ENCODE peak calls at places on chromosomes 6 and 20, in four cellular contexts. One of them, this sample, is unnamed.

GRCh38 chr20:59814835-59815340 is 118.5 kb downstream of the SYCP2 start:
- DNase-seq in H1: no peak
- DNase-seq in keratinocyte: no peak
- DNase-seq in PC-3: no peak
- DNase-seq in this sample: no peak

GRCh38 chr6:404685-405423 is 13.3 kb downstream of the IRF4 start:
- DNase-seq in H1: no peak
- DNase-seq in keratinocyte: no peak
- DNase-seq in PC-3: no peak
- DNase-seq in this sample: no peak

GRCh38 chr6:122838060-122838780 is 49.2 kb downstream of the SMPDL3A start:
- DNase-seq in H1: no peak
- DNase-seq in PC-3: peak; percentile 52
- DNase-seq in keratinocyte: no peak
- DNase-seq in this sample: peak; percentile 26

GRCh38 chr6:147088861-147089260 is 115.4 kb upstream of the STXBP5 start:
- DNase-seq in PC-3: no peak
- DNase-seq in H1: no peak
- DNase-seq in keratinocyte: no peak
- DNase-seq in this sample: no peak

GRCh38 chr6:93293399-93294271 is 125.7 kb downstream of the EPHA7 start:
- DNase-seq in PC-3: no peak
- DNase-seq in H1: no peak
- DNase-seq in keratinocyte: no peak
- DNase-seq in this sample: no peak

GRCh38 chr6:30926644-30927043 is 5.3 kb downstream of the SFTA2 start:
- DNase-seq in PC-3: peak; percentile 52
- DNase-seq in H1: no peak
- DNase-seq in keratinocyte: no peak
- DNase-seq in this sample: no peak

GRCh38 chr6:139530551-139530950 is 156.1 kb upstream of the CITED2 start:
- DNase-seq in H1: no peak
- DNase-seq in keratinocyte: no peak
- DNase-seq in PC-3: no peak
- DNase-seq in this sample: no peak

GRCh38 chr6:79466222-79466834 is 70.9 kb downstream of the LCA5 start:
- DNase-seq in PC-3: peak; percentile 62
- DNase-seq in H1: no peak
- DNase-seq in keratinocyte: no peak
- DNase-seq in this sample: peak; percentile 52

GRCh38 chr6:12818324-12818723 is 101.8 kb downstream of the PHACTR1 start:
- DNase-seq in H1: no peak
- DNase-seq in PC-3: no peak
- DNase-seq in keratinocyte: no peak
- DNase-seq in this sample: no peak

GRCh38 chr6:91653954-91654843 is 1067.3 kb upstream of the MAP3K7 start:
- DNase-seq in H1: no peak
- DNase-seq in PC-3: no peak
- DNase-seq in keratinocyte: no peak
- DNase-seq in this sample: no peak

GRCh38 chr6:11615214-11615602 is 77.7 kb downstream of the TMEM170B start:
- DNase-seq in H1: no peak
- DNase-seq in keratinocyte: no peak
- DNase-seq in PC-3: peak; percentile 71
- DNase-seq in this sample: peak; percentile 46

GRCh38 chr6:159090530-159091306 is 45.9 kb upstream of the TAGAP start:
- DNase-seq in keratinocyte: no peak
- DNase-seq in PC-3: no peak
- DNase-seq in H1: no peak
- DNase-seq in this sample: no peak

GRCh38 chr20:16028923-16029322 is 544.3 kb downstream of the KIF16B start:
- DNase-seq in H1: no peak
- DNase-seq in keratinocyte: no peak
- DNase-seq in PC-3: no peak
- DNase-seq in this sample: no peak

GRCh38 chr6:45665859-45666258 is 288.1 kb upstream of the SUPT3H start:
- DNase-seq in H1: no peak
- DNase-seq in PC-3: no peak
- DNase-seq in keratinocyte: no peak
- DNase-seq in this sample: no peak

GRCh38 chr20:57142667-57143066 is 123.8 kb downstream of the BMP7 start:
- DNase-seq in PC-3: no peak
- DNase-seq in keratinocyte: no peak
- DNase-seq in H1: no peak
- DNase-seq in this sample: no peak

GRCh38 chr20:37943501-37944455 is 40.9 kb downstream of the VSTM2L start:
- DNase-seq in H1: no peak
- DNase-seq in keratinocyte: no peak
- DNase-seq in PC-3: no peak
- DNase-seq in this sample: no peak

GRCh38 chr20:38387953-38388352 is 41.7 kb downstream of the LBP start:
- DNase-seq in PC-3: peak; percentile 7
- DNase-seq in keratinocyte: no peak
- DNase-seq in H1: no peak
- DNase-seq in this sample: no peak

GRCh38 chr6:127015858-127016257 is 102.6 kb upstream of the RSPO3 start:
- DNase-seq in keratinocyte: no peak
- DNase-seq in H1: no peak
- DNase-seq in PC-3: no peak
- DNase-seq in this sample: no peak

GRCh38 chr6:6972456-6972855 is 135.3 kb upstream of the RREB1 start:
- DNase-seq in PC-3: peak; percentile 54
- DNase-seq in H1: no peak
- DNase-seq in keratinocyte: peak; percentile 62
- DNase-seq in this sample: peak; percentile 44

GRCh38 chr6:118744261-118744941 is 93.0 kb upstream of the CEP85L start:
- DNase-seq in H1: no peak
- DNase-seq in PC-3: no peak
- DNase-seq in keratinocyte: peak; percentile 35
- DNase-seq in this sample: no peak

GRCh38 chr6:5219292-5219691 is 41.5 kb downstream of the LYRM4 start:
- DNase-seq in PC-3: no peak
- DNase-seq in H1: no peak
- DNase-seq in keratinocyte: no peak
- DNase-seq in this sample: no peak

GRCh38 chr6:72151742-72152141 is 265.4 kb downstream of the RIMS1 start:
- DNase-seq in H1: no peak
- DNase-seq in keratinocyte: no peak
- DNase-seq in PC-3: no peak
- DNase-seq in this sample: no peak

GRCh38 chr6:137402143-137402542 is 92.1 kb downstream of the OLIG3 start:
- DNase-seq in PC-3: no peak
- DNase-seq in H1: no peak
- DNase-seq in keratinocyte: no peak
- DNase-seq in this sample: no peak

GRCh38 chr6:117391874-117392583 is 33.7 kb downstream of the ROS1 start:
- DNase-seq in H1: no peak
- DNase-seq in keratinocyte: no peak
- DNase-seq in PC-3: no peak
- DNase-seq in this sample: no peak

GRCh38 chr20:11027224-11027623 is 353.4 kb upstream of the JAG1 start:
- DNase-seq in PC-3: no peak
- DNase-seq in H1: no peak
- DNase-seq in keratinocyte: no peak
- DNase-seq in this sample: no peak

GRCh38 chr6:168105813-168106660 is 27.0 kb upstream of the FRMD1 start:
- DNase-seq in PC-3: no peak
- DNase-seq in H1: no peak
- DNase-seq in keratinocyte: no peak
- DNase-seq in this sample: no peak

GRCh38 chr6:31922942-31923341 is 4.6 kb upstream of the C2 start:
- DNase-seq in PC-3: peak; percentile 35
- DNase-seq in keratinocyte: no peak
- DNase-seq in H1: no peak
- DNase-seq in this sample: no peak

GRCh38 chr20:50387996-50388332 is 122.2 kb upstream of the PTPN1 start:
- DNase-seq in H1: no peak
- DNase-seq in keratinocyte: no peak
- DNase-seq in PC-3: no peak
- DNase-seq in this sample: no peak

GRCh38 chr6:156437084-156437879 is 339.9 kb upstream of the ARID1B start:
- DNase-seq in PC-3: peak; percentile 40
- DNase-seq in H1: no peak
- DNase-seq in keratinocyte: no peak
- DNase-seq in this sample: no peak

GRCh38 chr6:30678964-30679726 is 6.3 kb upstream of the DHX16 start:
- DNase-seq in H1: no peak
- DNase-seq in PC-3: peak; percentile 76
- DNase-seq in keratinocyte: no peak
- DNase-seq in this sample: peak; percentile 81

GRCh38 chr6:165769401-165769800 is 106.4 kb upstream of the PDE10A start:
- DNase-seq in H1: no peak
- DNase-seq in keratinocyte: no peak
- DNase-seq in PC-3: no peak
- DNase-seq in this sample: no peak

GRCh38 chr6:49555951-49556350 is 5.5 kb downstream of the C6orf141 start:
- DNase-seq in H1: no peak
- DNase-seq in PC-3: peak; percentile 9
- DNase-seq in keratinocyte: no peak
- DNase-seq in this sample: no peak

GRCh38 chr6:155498370-155498769 is 42.7 kb upstream of the NOX3 start:
- DNase-seq in PC-3: no peak
- DNase-seq in H1: no peak
- DNase-seq in keratinocyte: no peak
- DNase-seq in this sample: no peak

GRCh38 chr20:51159303-51159702 is 136.4 kb upstream of the KCNG1 start:
- DNase-seq in keratinocyte: no peak
- DNase-seq in H1: no peak
- DNase-seq in PC-3: no peak
- DNase-seq in this sample: no peak

GRCh38 chr20:59807909-59808728 is 125.3 kb downstream of the SYCP2 start:
- DNase-seq in keratinocyte: no peak
- DNase-seq in PC-3: no peak
- DNase-seq in H1: no peak
- DNase-seq in this sample: no peak

DNA sequence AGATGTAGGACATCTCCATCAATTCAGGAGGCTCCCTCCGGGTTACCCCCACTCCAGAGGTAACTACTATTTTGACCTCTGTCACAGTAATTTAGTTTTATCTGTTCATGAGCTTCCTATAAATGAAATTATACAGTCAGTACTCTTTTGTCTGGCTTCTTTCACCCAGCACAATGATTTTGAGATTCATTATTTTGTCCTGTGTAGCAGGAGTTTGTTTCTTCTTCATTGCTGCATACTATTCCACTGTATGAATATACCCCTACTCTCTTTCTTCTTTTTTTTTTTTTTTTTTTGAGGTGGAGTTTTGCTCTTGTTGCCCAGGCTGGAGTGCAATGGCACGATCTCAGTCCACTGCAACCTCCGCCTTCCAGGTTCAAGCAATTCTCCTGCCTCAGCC is 11.8 kb upstream of the AP5S1 start:
- DNase-seq in H1: no peak
- DNase-seq in keratinocyte: no peak
- DNase-seq in PC-3: no peak
- DNase-seq in this sample: no peak
- H3K9ac ChIP-seq in H1: no peak overlapping the region
- H3K9ac ChIP-seq in keratinocyte: peak overlapping the region; percentile 88
- H3K9ac ChIP-seq in PC-3: peak overlapping the region; percentile 89
- H3K9ac ChIP-seq in this sample: peak overlapping the region; percentile 90

GRCh38 chr20:62266340-62266739 is 28.0 kb downstream of the OSBPL2 start:
- DNase-seq in keratinocyte: no peak
- DNase-seq in PC-3: peak; percentile 22
- DNase-seq in H1: no peak
- DNase-seq in this sample: peak; percentile 8
- H3K4me2 ChIP-seq in keratinocyte: no peak overlapping the region
- H3K4me2 ChIP-seq in PC-3: no peak overlapping the region
- H3K4me2 ChIP-seq in H1: no peak overlapping the region
- H3K4me2 ChIP-seq in this sample: no peak overlapping the region

GRCh38 chr20:47359533-47360206 is 3.2 kb upstream of the ZMYND8 start:
- DNase-seq in H1: no peak
- DNase-seq in PC-3: no peak
- DNase-seq in keratinocyte: no peak
- DNase-seq in this sample: no peak

GRCh38 chr20:47360489-47361267 is 4.2 kb upstream of the ZMYND8 start:
- DNase-seq in keratinocyte: no peak
- DNase-seq in H1: no peak
- DNase-seq in PC-3: peak; percentile 89
- DNase-seq in this sample: peak; percentile 86

GRCh38 chr20:47361268-47361665 is 4.8 kb upstream of the ZMYND8 start:
- DNase-seq in keratinocyte: no peak
- DNase-seq in H1: no peak
- DNase-seq in PC-3: no peak
- DNase-seq in this sample: no peak

GRCh38 chr20:47358672-47359532 is 2.4 kb upstream of the ZMYND8 start:
- DNase-seq in H1: no peak
- DNase-seq in keratinocyte: no peak
- DNase-seq in PC-3: peak; percentile 95
- DNase-seq in this sample: peak; percentile 86

GRCh38 chr20:47360207-47360488 is 3.6 kb upstream of the ZMYND8 start:
- DNase-seq in H1: no peak
- DNase-seq in PC-3: peak; percentile 86
- DNase-seq in keratinocyte: no peak
- DNase-seq in this sample: peak; percentile 92
- H3K9ac ChIP-seq in H1: peak overlapping the region; percentile 55
- H3K9ac ChIP-seq in PC-3: peak overlapping the region; percentile 94
- H3K9ac ChIP-seq in keratinocyte: peak overlapping the region; percentile 86
- H3K9ac ChIP-seq in this sample: peak overlapping the region; percentile 88

GRCh38 chr6:170436209-170436809 is 116.8 kb downstream of the PSMB1 start:
- DNase-seq in keratinocyte: no peak
- DNase-seq in PC-3: no peak
- DNase-seq in H1: no peak
- DNase-seq in this sample: no peak

GRCh38 chr6:170439366-170440351 is 113.4 kb downstream of the PSMB1 start:
- DNase-seq in H1: no peak
- DNase-seq in keratinocyte: no peak
- DNase-seq in PC-3: no peak
- DNase-seq in this sample: peak; percentile 44

GRCh38 chr6:170438402-170438753 is 114.7 kb downstream of the PSMB1 start:
- DNase-seq in keratinocyte: peak; percentile 97
- DNase-seq in PC-3: peak; percentile 95
- DNase-seq in H1: peak; percentile 27
- DNase-seq in this sample: peak; percentile 99

GRCh38 chr6:170438861-170439260 is 114.2 kb downstream of the PSMB1 start:
- DNase-seq in keratinocyte: no peak
- DNase-seq in PC-3: no peak
- DNase-seq in H1: no peak
- DNase-seq in this sample: no peak

DNA sequence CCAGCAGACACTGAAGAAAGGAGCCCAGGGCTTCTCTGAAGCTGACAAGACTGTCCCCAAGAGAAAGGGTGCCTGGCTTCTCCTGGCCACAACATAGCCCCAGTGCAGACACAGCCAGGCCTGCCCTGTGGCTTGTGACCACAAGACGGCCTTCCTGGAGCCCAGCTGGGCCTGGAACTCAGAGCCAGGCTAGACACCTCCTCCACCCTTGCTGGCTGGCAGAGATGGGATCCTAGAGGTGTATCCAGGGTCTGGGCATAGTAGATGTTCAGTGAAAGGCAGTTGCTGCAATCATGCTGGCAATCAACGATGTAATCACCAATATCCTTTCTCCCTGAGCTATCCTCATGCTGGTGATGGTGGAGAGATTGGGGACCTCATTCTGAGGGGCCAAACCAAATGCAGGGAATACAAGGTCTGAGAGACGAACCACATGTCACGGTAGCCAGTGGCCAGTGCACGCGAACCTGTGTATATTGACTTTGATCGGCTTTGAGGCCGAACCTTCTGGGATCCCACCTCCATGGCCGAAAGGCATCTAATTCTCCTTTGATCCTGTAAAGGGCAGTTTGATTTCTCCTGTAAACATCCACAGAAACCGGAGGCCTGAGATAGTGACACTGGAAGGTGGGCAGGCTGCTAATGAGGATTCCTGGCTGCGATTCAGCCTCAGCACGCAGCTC is 115.2 kb downstream of the PSMB1 start:
- DNase-seq in keratinocyte: peak; percentile 4
- DNase-seq in PC-3: no peak
- DNase-seq in H1: no peak
- DNase-seq in this sample: peak; percentile 36
- H3K4me2 ChIP-seq in keratinocyte: peak overlapping the region; percentile 42
- H3K4me2 ChIP-seq in PC-3: peak overlapping the region; percentile 66
- H3K4me2 ChIP-seq in H1: peak overlapping the region; percentile 8
- H3K4me2 ChIP-seq in this sample: peak overlapping the region; percentile 65

This sample was measured in mesenchymal stem cell.